ENCODE peak calls at places on chromosomes 2 and 18, in four cellular contexts. P is stimulated activated CD4-positive, alpha-beta T cell treated with anti-CD3 and anti-CD28 coated beads, Interleukin-1b, Interleukin-23, amount 100 ng/mL, for 24 hours; H is body of pancreas; T is iris pigment epithelial cell. G is an unnamed sample.
A peak's percentile ranks its signal among the peaks of the same experiment; 100 is the strongest.

GRCh38 chr2:14401838-14402237 is 230.7 kb upstream of the LRATD1 start:
- DNase-seq in P (no peak), H (no peak), T (no peak), G (no peak)

GRCh38 chr18:57898506-57899124 is 95.5 kb upstream of the ATP8B1 start:
- DNase-seq in P (no peak), H (no peak), T (peak; percentile 62), G (no peak)

GRCh38 chr2:181984814-181985631 is 630 bp upstream of the PPP1R1C start:
- DNase-seq in P (no peak), H (no peak), T (no peak), G (no peak)

GRCh38 chr2:171247741-171248140 is 87.0 kb upstream of the TLK1 start:
- DNase-seq in P (no peak), H (no peak), T (no peak), G (no peak)

GRCh38 chr2:132448771-132449170 is 32.2 kb downstream of the GPR39 start:
- DNase-seq in P (no peak), H (peak; percentile 30), T (peak; percentile 65), G (no peak)

GRCh38 chr2:127098711-127099110 is 8.2 kb downstream of the BIN1 start:
- DNase-seq in P (no peak), H (no peak), T (no peak), G (no peak)

GRCh38 chr18:79737426-79737825 is 57.8 kb downstream of the CTDP1 start:
- DNase-seq in P (no peak), H (no peak), T (no peak), G (no peak)

GRCh38 chr18:56221195-56222065 is 417.0 kb downstream of the TXNL1 start:
- DNase-seq in P (no peak), H (peak; percentile 84), T (no peak), G (no peak)

GRCh38 chr2:48531141-48531648 is 1.2 kb downstream of the STON1 start:
- DNase-seq in P (no peak), H (no peak), T (peak; percentile 91), G (no peak)